ENCODE peak calls at places on chromosome 13, in eight cellular contexts. X is ecto neural progenitor cell, H is cardiac fibroblast, E is fibroblast of mammary gland, Q is T-helper 1 cell, Y is H54, C is nephron progenitor cell, B is SIG-M5. K is an unnamed sample.

GRCh38 chr13:112592647-112593046 is 4.7 kb upstream of the TUBGCP3 start:
- DNase-seq in X (no peak), H (no peak), E (no peak), Q (no peak), Y (no peak), C (no peak), B (no peak), K (no peak)

GRCh38 chr13:41017153-41017552 is 2.0 kb downstream of the ELF1 start:
- DNase-seq in X (no peak), H (no peak), E (no peak), Q (no peak), Y (no peak), C (no peak), B (no peak), K (no peak)

GRCh38 chr13:38607136-38607535 is 79.7 kb upstream of the FREM2 start:
- DNase-seq in X (no peak), H (no peak), E (peak), Q (no peak), Y (no peak), C (no peak), B (no peak), K (no peak)

GRCh38 chr13:88022826-88023225 is 351.7 kb downstream of the SLITRK5 start:
- DNase-seq in X (no peak), H (no peak), E (peak), Q (no peak), Y (no peak), C (no peak), B (peak), K (no peak)

GRCh38 chr13:20430296-20430695 is 95.4 kb downstream of the CRYL1 start:
- DNase-seq in X (no peak), H (no peak), E (no peak), Q (no peak), Y (no peak), C (no peak), B (no peak), K (no peak)

GRCh38 chr13:32267836-32268439 is 47.2 kb downstream of the ZAR1L start:
- DNase-seq in X (no peak), H (no peak), E (no peak), Q (peak), Y (no peak), C (no peak), B (no peak), K (no peak)

GRCh38 chr13:100673376-100673830 is 1.2 kb downstream of the TMTC4 start:
- DNase-seq in X (peak), H (no peak), E (no peak), Q (no peak), Y (no peak), C (peak), B (no peak), K (no peak)

GRCh38 chr13:20128459-20128927 is 32.4 kb downstream of the GJA3 start:
- DNase-seq in X (peak), H (no peak), E (no peak), Q (no peak), Y (no peak), C (peak), B (no peak), K (no peak)

GRCh38 chr13:32045537-32045936 is 14.0 kb downstream of the FRY start:
- DNase-seq in X (no peak), H (no peak), E (peak), Q (no peak), Y (no peak), C (no peak), B (no peak), K (no peak)

GRCh38 chr13:51980918-51981317 is 30.3 kb downstream of the ATP7B start:
- DNase-seq in X (no peak), H (no peak), E (no peak), Q (no peak), Y (no peak), C (no peak), B (no peak), K (no peak)

GRCh38 chr13:26459276-26460131 is 98.0 kb upstream of the WASF3 start:
- DNase-seq in X (no peak), H (peak), E (peak), Q (no peak), Y (no peak), C (no peak), B (no peak), K (no peak)

GRCh38 chr13:60165391-60166099 is 1.8 kb upstream of the DIAPH3 start:
- DNase-seq in X (no peak), H (no peak), E (no peak), Q (no peak), Y (no peak), C (no peak), B (no peak), K (no peak)

GRCh38 chr13:101576977-101577376 is 124.5 kb downstream of the ITGBL1 start:
- DNase-seq in X (no peak), H (no peak), E (no peak), Q (no peak), Y (no peak), C (no peak), B (no peak), K (no peak)

GRCh38 chr13:75356426-75356825 is 125.5 kb downstream of the TBC1D4 start:
- DNase-seq in X (no peak), H (no peak), E (no peak), Q (no peak), Y (no peak), C (no peak), B (no peak), K (no peak)

GRCh38 chr13:75485286-75486062 is 3.5 kb upstream of the TBC1D4 start:
- DNase-seq in X (no peak), H (peak), E (peak), Q (no peak), Y (no peak), C (no peak), B (no peak), K (no peak)

GRCh38 chr13:45162194-45162593 is 38.7 kb downstream of the KCTD4 start:
- DNase-seq in X (no peak), H (peak), E (peak), Q (no peak), Y (no peak), C (no peak), B (no peak), K (no peak)

GRCh38 chr13:34038326-34039068 is 220.5 kb downstream of the RFC3 start:
- DNase-seq in X (no peak), H (no peak), E (no peak), Q (no peak), Y (no peak), C (no peak), B (no peak), K (no peak)

GRCh38 chr13:40181203-40181845 is 485.1 kb downstream of the FOXO1 start:
- DNase-seq in X (no peak), H (peak), E (peak), Q (no peak), Y (no peak), C (no peak), B (no peak), K (no peak)

GRCh38 chr13:112443191-112444000 is 67.2 kb downstream of the SPACA7 start:
- DNase-seq in X (peak), H (no peak), E (no peak), Q (no peak), Y (no peak), C (peak), B (no peak), K (no peak)

GRCh38 chr13:35514166-35514565 is 37.7 kb upstream of the MAB21L1 start:
- DNase-seq in X (no peak), H (no peak), E (no peak), Q (no peak), Y (no peak), C (no peak), B (no peak), K (no peak)

GRCh38 chr13:22800726-22801401 is 379.9 kb upstream of the SGCG start:
- DNase-seq in X (no peak), H (peak), E (peak), Q (no peak), Y (no peak), C (no peak), B (peak), K (no peak)

GRCh38 chr13:52925221-52925620 is 76.8 kb upstream of the PCDH8 start:
- DNase-seq in X (no peak), H (no peak), E (no peak), Q (no peak), Y (no peak), C (no peak), B (no peak), K (no peak)

GRCh38 chr13:74325106-74325505 is 190.9 kb upstream of the KLF12 start:
- DNase-seq in X (no peak), H (peak), E (peak), Q (no peak), Y (no peak), C (no peak), B (no peak), K (peak)

GRCh38 chr13:24894277-24894971 is 130.5 kb downstream of the RNF17 start:
- DNase-seq in X (no peak), H (no peak), E (no peak), Q (no peak), Y (no peak), C (no peak), B (no peak), K (no peak)

GRCh38 chr13:35690546-35690945 is 214.1 kb upstream of the MAB21L1 start:
- DNase-seq in X (no peak), H (peak), E (peak), Q (no peak), Y (no peak), C (no peak), B (no peak), K (no peak)

GRCh38 chr13:30978981-30979956 is 46.8 kb downstream of the TEX26 start:
- DNase-seq in X (peak), H (peak), E (no peak), Q (peak), Y (no peak), C (peak), B (no peak), K (no peak)

GRCh38 chr13:20711301-20712044 is 8.0 kb downstream of the IL17D start:
- DNase-seq in X (no peak), H (peak), E (no peak), Q (no peak), Y (no peak), C (peak), B (no peak), K (no peak)

GRCh38 chr13:27808866-27809546 is 16.7 kb downstream of the GSX1 start:
- DNase-seq in X (no peak), H (no peak), E (no peak), Q (no peak), Y (peak), C (no peak), B (no peak), K (no peak)

GRCh38 chr13:75405976-75406703 is 75.8 kb downstream of the TBC1D4 start:
- DNase-seq in X (no peak), H (peak), E (peak), Q (no peak), Y (no peak), C (no peak), B (no peak), K (no peak)

GRCh38 chr13:76014618-76015315 is 378.6 kb downstream of the LMO7 start:
- DNase-seq in X (no peak), H (peak), E (peak), Q (no peak), Y (no peak), C (peak), B (no peak), K (no peak)

GRCh38 chr13:107518292-107518691 is 697.0 kb downstream of the LIG4 start:
- DNase-seq in X (no peak), H (peak), E (peak), Q (no peak), Y (peak), C (no peak), B (no peak), K (no peak)

GRCh38 chr13:39462456-39462855 is 140.5 kb downstream of the LHFPL6 start:
- DNase-seq in X (no peak), H (peak), E (no peak), Q (no peak), Y (no peak), C (no peak), B (no peak), K (no peak)

GRCh38 chr13:40564342-40564997 is 102.0 kb downstream of the FOXO1 start:
- DNase-seq in X (no peak), H (no peak), E (no peak), Q (peak), Y (no peak), C (no peak), B (no peak), K (no peak)

GRCh38 chr13:30145709-30146367 is 161.5 kb downstream of the KATNAL1 start:
- DNase-seq in X (no peak), H (no peak), E (no peak), Q (no peak), Y (no peak), C (no peak), B (no peak), K (no peak)

GRCh38 chr13:89407357-89407756 is 1736.2 kb downstream of the SLITRK5 start:
- DNase-seq in X (no peak), H (no peak), E (no peak), Q (no peak), Y (no peak), C (no peak), B (no peak), K (no peak)

GRCh38 chr13:114228176-114228575 is 6.5 kb upstream of the CDC16 start:
- DNase-seq in X (peak), H (no peak), E (no peak), Q (no peak), Y (no peak), C (no peak), B (no peak), K (no peak)